ENCODE peak calls at places on chromosomes 7 and 10, in four cellular contexts. U is cardiac muscle cell, S is IMR-90, V is ovary. T is an unnamed sample. For H3K9me3, the result is how much of the 10 kb centered on the place peaks cover.

GRCh38 chr10:125720002-125720382 is 483 bp downstream of the EDRF1 start:
- DNase-seq in U (peak), S (peak), V (no peak), T (no peak)

GRCh38 chr7:127347567-127348246 is 44.8 kb downstream of the ZNF800 start:
- DNase-seq in U (peak), S (peak), V (peak), T (peak)

GRCh38 chr10:28266449-28267224 is 36.2 kb downstream of the MPP7 start:
- DNase-seq in U (no peak), S (no peak), V (no peak), T (no peak)

GRCh38 chr7:65980478-65981250 is 1.3 kb downstream of the GUSB start:
- DNase-seq in U (peak), S (no peak), V (peak), T (peak)

GRCh38 chr10:113449151-113449695 is 103.6 kb upstream of the HABP2 start:
- DNase-seq in U (no peak), S (no peak), V (no peak), T (no peak)

GRCh38 chr10:4201866-4202825 is 417.1 kb upstream of the KLF6 start:
- DNase-seq in U (peak), S (no peak), V (no peak), T (no peak)

GRCh38 chr7:127816354-127817190 is 164.6 kb downstream of the SND1 start:
- DNase-seq in U (no peak), S (no peak), V (no peak), T (no peak)

GRCh38 chr7:41916450-41916927 is 213.6 kb upstream of the INHBA start:
- DNase-seq in U (peak), S (peak), V (no peak), T (no peak)

GRCh38 chr7:3957735-3958491 is 656.9 kb downstream of the SDK1 start:
- DNase-seq in U (no peak), S (no peak), V (no peak), T (no peak)

GRCh38 chr7:141221007-141221612 is 147.2 kb downstream of the TMEM178B start:
- DNase-seq in U (no peak), S (no peak), V (no peak), T (no peak)

GRCh38 chr10:88253-88652 is 39.2 kb upstream of the TUBB8 start:
- DNase-seq in U (no peak), S (no peak), V (no peak), T (no peak)

GRCh38 chr10:117373848-117374505 is 1.3 kb downstream of the PDZD8 start:
- DNase-seq in U (peak), S (peak), V (peak), T (peak)

GRCh38 chr7:117014673-117015133 is 61.4 kb downstream of the ST7 start:
- DNase-seq in U (peak), S (peak), V (peak), T (peak)

GRCh38 chr7:7970113-7970619 is 1.6 kb downstream of the GLCCI1 start:
- DNase-seq in U (no peak), S (no peak), V (no peak), T (no peak)

GRCh38 chr10:79053481-79054202 is 15.1 kb upstream of the ZMIZ1 start:
- DNase-seq in U (no peak), S (no peak), V (peak), T (peak)

GRCh38 chr7:158904599-158904998 is 48.2 kb downstream of the DYNC2I1 start:
- DNase-seq in U (no peak), S (no peak), V (no peak), T (no peak)

GRCh38 chr10:17548162-17548561 is 69.0 kb downstream of the HACD1 start:
- DNase-seq in U (no peak), S (no peak), V (no peak), T (no peak)

GRCh38 chr10:113162960-113163359 is 212.9 kb downstream of the TCF7L2 start:
- DNase-seq in U (no peak), S (no peak), V (no peak), T (no peak)

GRCh38 chr10:72659694-72660093 is 32.2 kb upstream of the MCU start:
- DNase-seq in U (no peak), S (no peak), V (no peak), T (no peak)

GRCh38 chr10:98131615-98132014 is 2.8 kb upstream of the R3HCC1L start:
- DNase-seq in U (no peak), S (no peak), V (no peak), T (no peak)

GRCh38 chr10:132054564-132054963 is 11.2 kb upstream of the JAKMIP3 start:
- DNase-seq in U (no peak), S (no peak), V (no peak), T (no peak)

GRCh38 chr7:131231381-131232220 is 96.1 kb upstream of the MKLN1 start:
- DNase-seq in U (peak), S (peak), V (no peak), T (no peak)

GRCh38 chr7:143008007-143008901 is 18.7 kb downstream of the OR9A2 start:
- DNase-seq in U (peak), S (peak), V (peak), T (peak)

GRCh38 chr7:20561466-20561865 is 54.0 kb upstream of the ABCB5 start:
- DNase-seq in U (peak), S (no peak), V (no peak), T (no peak)

DNA sequence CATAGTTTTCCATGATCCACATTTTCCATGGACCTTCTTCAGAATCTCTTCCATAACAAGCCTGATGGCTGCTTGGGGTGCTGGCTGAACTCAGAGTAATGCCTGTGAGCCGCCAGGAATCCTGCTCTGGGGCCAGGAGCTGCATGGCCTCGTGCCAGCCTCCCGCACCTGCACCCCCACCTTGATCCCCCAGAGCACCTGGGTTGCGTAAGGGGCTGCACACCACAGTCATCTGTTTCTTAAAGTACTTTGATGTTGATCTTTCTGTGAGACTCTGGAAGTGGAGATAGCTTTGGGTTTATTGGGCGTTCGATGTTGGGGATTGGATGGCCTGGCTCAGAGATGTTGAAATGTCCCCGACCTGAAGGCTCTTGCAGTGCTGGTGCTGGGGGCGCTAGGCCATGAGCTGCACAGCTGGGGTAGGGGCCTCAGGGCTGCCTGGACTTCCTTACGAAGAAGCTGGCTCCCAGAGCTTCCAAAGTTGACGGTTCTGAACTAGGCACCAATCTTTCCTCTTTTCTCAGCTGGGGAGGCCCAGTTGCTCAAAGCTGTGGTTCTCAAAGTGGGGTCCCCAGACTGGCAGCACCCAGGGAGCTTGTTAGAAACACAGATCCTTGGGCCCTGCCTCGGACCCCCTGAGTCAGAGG is 534.0 kb downstream of the DNAJB6 start:
- DNase-seq in U (no peak), S (no peak), V (no peak), T (no peak)
- H3K9me3 ChIP-seq in U (under half), S (half or more), V (under half), T (under half)

DNA sequence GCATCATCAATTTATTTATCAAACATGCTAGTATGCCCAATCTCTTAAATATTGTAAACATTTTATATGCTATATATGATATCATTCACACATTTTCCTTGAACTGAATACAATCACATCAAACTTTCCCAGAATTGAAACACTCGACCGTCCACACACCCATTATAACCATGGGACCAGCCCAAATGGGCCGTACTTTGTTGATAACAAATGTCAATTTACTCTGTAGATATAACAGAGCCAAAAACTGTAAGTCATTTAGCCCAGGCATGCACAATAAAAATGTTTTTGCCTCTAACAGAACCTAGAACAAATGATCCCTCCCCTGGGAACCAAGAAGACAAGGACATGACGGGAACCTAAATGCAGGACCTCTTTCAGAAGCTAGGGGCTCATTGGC is 683 bp upstream of the ANKRD22 start:
- DNase-seq in U (no peak), S (no peak), V (no peak), T (no peak)
- TF ChIP-seq CTCF in U (no peak), S (no peak), V (no peak), T (no peak)

GRCh38 chr7:5229451-5230271 is 39.6 kb downstream of the WIPI2 start:
- DNase-seq in U (no peak), S (no peak), V (peak), T (no peak)
- H3K27ac ChIP-seq in U (no peak), S (no peak), V (no peak), T (no peak)

DNA sequence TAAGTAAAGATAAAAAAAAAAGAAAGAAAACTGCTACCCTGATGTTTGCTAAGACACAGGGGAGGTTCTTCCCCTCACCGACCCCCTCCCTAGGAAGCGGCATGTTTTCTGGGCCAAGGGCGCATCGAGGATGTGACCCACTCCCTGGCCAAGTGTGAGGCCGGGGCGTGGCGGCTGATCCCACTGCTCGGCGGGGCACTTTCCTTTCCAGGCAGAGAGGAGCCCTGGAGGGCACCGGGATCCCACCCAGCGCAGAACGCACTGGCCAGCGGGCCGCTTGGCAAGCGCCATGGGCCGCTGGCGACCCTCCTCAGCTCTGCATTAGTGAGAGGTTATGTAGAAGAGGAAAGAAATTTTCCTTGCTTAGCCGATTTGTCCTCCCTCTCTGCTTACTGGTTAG is 93.4 kb downstream of the ZNF736 start:
- DNase-seq in U (no peak), S (no peak), V (no peak), T (no peak)
- H3K9me3 ChIP-seq in U (under half), S (under half), V (under half), T (under half)

T was measured in psoas muscle.